ENCODE peak calls at places on chromosomes 7 and 10, in ten cellular contexts. One of them, this sample, is unnamed.

GRCh38 chr7:73885975-73886798 is 25.2 kb downstream of the TMEM270 start:
- DNase-seq in HCT116: no peak
- DNase-seq in GM12892: no peak
- DNase-seq in nucleus accumbens: no peak
- DNase-seq in MV-4-11: peak
- DNase-seq in B cell: no peak
- DNase-seq in AG04450: no peak
- DNase-seq in activated effector memory CD4-positive, alpha-beta T cell treated with anti-CD3 and anti-CD28 coated beads, Interleukin-2, amount 50 U/mL, for 16 hours: no peak
- DNase-seq in stimulated activated CD4-positive, alpha-beta T cell treated with anti-CD3 and anti-CD28 coated beads, Interleukin-4, amount 100 ng/mL, for 4 hours: no peak
- DNase-seq in SK-N-DZ: no peak
- DNase-seq in this sample: no peak

GRCh38 chr10:43340101-43340500 is 31.3 kb upstream of the FXYD4 start:
- DNase-seq in HCT116: no peak
- DNase-seq in MV-4-11: no peak
- DNase-seq in B cell: no peak
- DNase-seq in stimulated activated CD4-positive, alpha-beta T cell treated with anti-CD3 and anti-CD28 coated beads, Interleukin-4, amount 100 ng/mL, for 4 hours: no peak
- DNase-seq in GM12892: no peak
- DNase-seq in SK-N-DZ: no peak
- DNase-seq in activated effector memory CD4-positive, alpha-beta T cell treated with anti-CD3 and anti-CD28 coated beads, Interleukin-2, amount 50 U/mL, for 16 hours: no peak
- DNase-seq in AG04450: no peak
- DNase-seq in nucleus accumbens: no peak
- DNase-seq in this sample: no peak

GRCh38 chr7:44348300-44348699 is 22.9 kb upstream of the CAMK2B start:
- DNase-seq in MV-4-11: peak
- DNase-seq in stimulated activated CD4-positive, alpha-beta T cell treated with anti-CD3 and anti-CD28 coated beads, Interleukin-4, amount 100 ng/mL, for 4 hours: no peak
- DNase-seq in HCT116: peak
- DNase-seq in nucleus accumbens: no peak
- DNase-seq in B cell: no peak
- DNase-seq in GM12892: no peak
- DNase-seq in SK-N-DZ: peak
- DNase-seq in AG04450: peak
- DNase-seq in activated effector memory CD4-positive, alpha-beta T cell treated with anti-CD3 and anti-CD28 coated beads, Interleukin-2, amount 50 U/mL, for 16 hours: no peak
- DNase-seq in this sample: no peak

GRCh38 chr7:115707684-115708341 is 322.8 kb downstream of the TFEC start:
- DNase-seq in activated effector memory CD4-positive, alpha-beta T cell treated with anti-CD3 and anti-CD28 coated beads, Interleukin-2, amount 50 U/mL, for 16 hours: no peak
- DNase-seq in HCT116: no peak
- DNase-seq in AG04450: no peak
- DNase-seq in stimulated activated CD4-positive, alpha-beta T cell treated with anti-CD3 and anti-CD28 coated beads, Interleukin-4, amount 100 ng/mL, for 4 hours: no peak
- DNase-seq in SK-N-DZ: no peak
- DNase-seq in nucleus accumbens: no peak
- DNase-seq in MV-4-11: no peak
- DNase-seq in B cell: no peak
- DNase-seq in GM12892: no peak
- DNase-seq in this sample: no peak

GRCh38 chr10:68434657-68435056 is 27.6 kb upstream of the RUFY2 start:
- DNase-seq in HCT116: no peak
- DNase-seq in AG04450: no peak
- DNase-seq in nucleus accumbens: no peak
- DNase-seq in GM12892: no peak
- DNase-seq in B cell: no peak
- DNase-seq in activated effector memory CD4-positive, alpha-beta T cell treated with anti-CD3 and anti-CD28 coated beads, Interleukin-2, amount 50 U/mL, for 16 hours: no peak
- DNase-seq in SK-N-DZ: no peak
- DNase-seq in MV-4-11: no peak
- DNase-seq in stimulated activated CD4-positive, alpha-beta T cell treated with anti-CD3 and anti-CD28 coated beads, Interleukin-4, amount 100 ng/mL, for 4 hours: no peak
- DNase-seq in this sample: no peak

GRCh38 chr10:99620713-99621453 is 644 bp upstream of the SLC25A28 start:
- DNase-seq in stimulated activated CD4-positive, alpha-beta T cell treated with anti-CD3 and anti-CD28 coated beads, Interleukin-4, amount 100 ng/mL, for 4 hours: peak
- DNase-seq in B cell: peak
- DNase-seq in SK-N-DZ: peak
- DNase-seq in HCT116: peak
- DNase-seq in nucleus accumbens: peak
- DNase-seq in MV-4-11: peak
- DNase-seq in GM12892: peak
- DNase-seq in AG04450: peak
- DNase-seq in activated effector memory CD4-positive, alpha-beta T cell treated with anti-CD3 and anti-CD28 coated beads, Interleukin-2, amount 50 U/mL, for 16 hours: peak
- DNase-seq in this sample: peak

GRCh38 chr10:121669010-121669366 is 70.7 kb upstream of the FGFR2 start:
- DNase-seq in nucleus accumbens: no peak
- DNase-seq in MV-4-11: no peak
- DNase-seq in SK-N-DZ: no peak
- DNase-seq in activated effector memory CD4-positive, alpha-beta T cell treated with anti-CD3 and anti-CD28 coated beads, Interleukin-2, amount 50 U/mL, for 16 hours: no peak
- DNase-seq in stimulated activated CD4-positive, alpha-beta T cell treated with anti-CD3 and anti-CD28 coated beads, Interleukin-4, amount 100 ng/mL, for 4 hours: no peak
- DNase-seq in AG04450: no peak
- DNase-seq in GM12892: no peak
- DNase-seq in HCT116: no peak
- DNase-seq in B cell: no peak
- DNase-seq in this sample: no peak

GRCh38 chr7:6642239-6642839 is 5.2 kb downstream of the ZNF316 start:
- DNase-seq in MV-4-11: no peak
- DNase-seq in SK-N-DZ: no peak
- DNase-seq in AG04450: no peak
- DNase-seq in stimulated activated CD4-positive, alpha-beta T cell treated with anti-CD3 and anti-CD28 coated beads, Interleukin-4, amount 100 ng/mL, for 4 hours: no peak
- DNase-seq in nucleus accumbens: no peak
- DNase-seq in B cell: no peak
- DNase-seq in HCT116: no peak
- DNase-seq in activated effector memory CD4-positive, alpha-beta T cell treated with anti-CD3 and anti-CD28 coated beads, Interleukin-2, amount 50 U/mL, for 16 hours: no peak
- DNase-seq in GM12892: no peak
- DNase-seq in this sample: no peak

GRCh38 chr7:25173184-25173583 is 48.1 kb upstream of the CYCS start:
- DNase-seq in AG04450: no peak
- DNase-seq in B cell: no peak
- DNase-seq in MV-4-11: no peak
- DNase-seq in SK-N-DZ: no peak
- DNase-seq in GM12892: no peak
- DNase-seq in HCT116: no peak
- DNase-seq in stimulated activated CD4-positive, alpha-beta T cell treated with anti-CD3 and anti-CD28 coated beads, Interleukin-4, amount 100 ng/mL, for 4 hours: no peak
- DNase-seq in activated effector memory CD4-positive, alpha-beta T cell treated with anti-CD3 and anti-CD28 coated beads, Interleukin-2, amount 50 U/mL, for 16 hours: no peak
- DNase-seq in nucleus accumbens: no peak
- DNase-seq in this sample: no peak

GRCh38 chr7:151382079-151382885 is 27.6 kb downstream of the WDR86 start:
- DNase-seq in B cell: peak
- DNase-seq in activated effector memory CD4-positive, alpha-beta T cell treated with anti-CD3 and anti-CD28 coated beads, Interleukin-2, amount 50 U/mL, for 16 hours: peak
- DNase-seq in stimulated activated CD4-positive, alpha-beta T cell treated with anti-CD3 and anti-CD28 coated beads, Interleukin-4, amount 100 ng/mL, for 4 hours: no peak
- DNase-seq in AG04450: no peak
- DNase-seq in GM12892: peak
- DNase-seq in SK-N-DZ: no peak
- DNase-seq in HCT116: no peak
- DNase-seq in MV-4-11: no peak
- DNase-seq in nucleus accumbens: no peak
- DNase-seq in this sample: no peak

GRCh38 chr10:120458432-120458831 is 1.4 kb downstream of the PLPP4 start:
- DNase-seq in stimulated activated CD4-positive, alpha-beta T cell treated with anti-CD3 and anti-CD28 coated beads, Interleukin-4, amount 100 ng/mL, for 4 hours: no peak
- DNase-seq in AG04450: no peak
- DNase-seq in nucleus accumbens: no peak
- DNase-seq in GM12892: no peak
- DNase-seq in HCT116: no peak
- DNase-seq in MV-4-11: no peak
- DNase-seq in B cell: no peak
- DNase-seq in SK-N-DZ: no peak
- DNase-seq in activated effector memory CD4-positive, alpha-beta T cell treated with anti-CD3 and anti-CD28 coated beads, Interleukin-2, amount 50 U/mL, for 16 hours: no peak
- DNase-seq in this sample: no peak

GRCh38 chr7:80725181-80725611 is 86.8 kb downstream of the CD36 start:
- DNase-seq in HCT116: no peak
- DNase-seq in B cell: no peak
- DNase-seq in stimulated activated CD4-positive, alpha-beta T cell treated with anti-CD3 and anti-CD28 coated beads, Interleukin-4, amount 100 ng/mL, for 4 hours: no peak
- DNase-seq in GM12892: no peak
- DNase-seq in activated effector memory CD4-positive, alpha-beta T cell treated with anti-CD3 and anti-CD28 coated beads, Interleukin-2, amount 50 U/mL, for 16 hours: no peak
- DNase-seq in AG04450: no peak
- DNase-seq in SK-N-DZ: no peak
- DNase-seq in MV-4-11: peak
- DNase-seq in nucleus accumbens: no peak
- DNase-seq in this sample: no peak

GRCh38 chr10:82966130-82966529 is 1091.1 kb downstream of the NRG3 start:
- DNase-seq in AG04450: no peak
- DNase-seq in activated effector memory CD4-positive, alpha-beta T cell treated with anti-CD3 and anti-CD28 coated beads, Interleukin-2, amount 50 U/mL, for 16 hours: no peak
- DNase-seq in MV-4-11: no peak
- DNase-seq in stimulated activated CD4-positive, alpha-beta T cell treated with anti-CD3 and anti-CD28 coated beads, Interleukin-4, amount 100 ng/mL, for 4 hours: no peak
- DNase-seq in SK-N-DZ: no peak
- DNase-seq in nucleus accumbens: no peak
- DNase-seq in B cell: no peak
- DNase-seq in GM12892: no peak
- DNase-seq in HCT116: no peak
- DNase-seq in this sample: no peak

GRCh38 chr7:73560035-73560835 is 2.7 kb upstream of the BCL7B start:
- DNase-seq in SK-N-DZ: no peak
- DNase-seq in activated effector memory CD4-positive, alpha-beta T cell treated with anti-CD3 and anti-CD28 coated beads, Interleukin-2, amount 50 U/mL, for 16 hours: no peak
- DNase-seq in GM12892: no peak
- DNase-seq in HCT116: no peak
- DNase-seq in MV-4-11: peak
- DNase-seq in B cell: no peak
- DNase-seq in AG04450: peak
- DNase-seq in stimulated activated CD4-positive, alpha-beta T cell treated with anti-CD3 and anti-CD28 coated beads, Interleukin-4, amount 100 ng/mL, for 4 hours: no peak
- DNase-seq in nucleus accumbens: no peak
- DNase-seq in this sample: no peak

GRCh38 chr10:43128331-43128730 is 9.9 kb upstream of the CSGALNACT2 start:
- DNase-seq in stimulated activated CD4-positive, alpha-beta T cell treated with anti-CD3 and anti-CD28 coated beads, Interleukin-4, amount 100 ng/mL, for 4 hours: no peak
- DNase-seq in HCT116: no peak
- DNase-seq in SK-N-DZ: no peak
- DNase-seq in activated effector memory CD4-positive, alpha-beta T cell treated with anti-CD3 and anti-CD28 coated beads, Interleukin-2, amount 50 U/mL, for 16 hours: no peak
- DNase-seq in B cell: no peak
- DNase-seq in MV-4-11: no peak
- DNase-seq in AG04450: no peak
- DNase-seq in nucleus accumbens: no peak
- DNase-seq in GM12892: no peak
- DNase-seq in this sample: no peak

GRCh38 chr10:110777661-110778060 is 94.1 kb upstream of the PDCD4 start:
- DNase-seq in GM12892: no peak
- DNase-seq in nucleus accumbens: no peak
- DNase-seq in HCT116: no peak
- DNase-seq in MV-4-11: no peak
- DNase-seq in stimulated activated CD4-positive, alpha-beta T cell treated with anti-CD3 and anti-CD28 coated beads, Interleukin-4, amount 100 ng/mL, for 4 hours: no peak
- DNase-seq in activated effector memory CD4-positive, alpha-beta T cell treated with anti-CD3 and anti-CD28 coated beads, Interleukin-2, amount 50 U/mL, for 16 hours: no peak
- DNase-seq in AG04450: no peak
- DNase-seq in B cell: no peak
- DNase-seq in SK-N-DZ: no peak
- DNase-seq in this sample: no peak

GRCh38 chr7:68041559-68041958 is 1044.9 kb downstream of the TYW1 start:
- DNase-seq in activated effector memory CD4-positive, alpha-beta T cell treated with anti-CD3 and anti-CD28 coated beads, Interleukin-2, amount 50 U/mL, for 16 hours: no peak
- DNase-seq in B cell: no peak
- DNase-seq in SK-N-DZ: no peak
- DNase-seq in nucleus accumbens: no peak
- DNase-seq in AG04450: no peak
- DNase-seq in MV-4-11: no peak
- DNase-seq in GM12892: no peak
- DNase-seq in stimulated activated CD4-positive, alpha-beta T cell treated with anti-CD3 and anti-CD28 coated beads, Interleukin-4, amount 100 ng/mL, for 4 hours: no peak
- DNase-seq in HCT116: no peak
- DNase-seq in this sample: no peak

GRCh38 chr10:14093735-14094484 is 236.8 kb downstream of the FRMD4A start:
- DNase-seq in GM12892: no peak
- DNase-seq in MV-4-11: no peak
- DNase-seq in AG04450: peak
- DNase-seq in HCT116: no peak
- DNase-seq in SK-N-DZ: peak
- DNase-seq in activated effector memory CD4-positive, alpha-beta T cell treated with anti-CD3 and anti-CD28 coated beads, Interleukin-2, amount 50 U/mL, for 16 hours: no peak
- DNase-seq in B cell: no peak
- DNase-seq in stimulated activated CD4-positive, alpha-beta T cell treated with anti-CD3 and anti-CD28 coated beads, Interleukin-4, amount 100 ng/mL, for 4 hours: no peak
- DNase-seq in nucleus accumbens: no peak
- DNase-seq in this sample: no peak

GRCh38 chr7:94396606-94397005 is 1.9 kb downstream of the COL1A2 start:
- DNase-seq in activated effector memory CD4-positive, alpha-beta T cell treated with anti-CD3 and anti-CD28 coated beads, Interleukin-2, amount 50 U/mL, for 16 hours: no peak
- DNase-seq in stimulated activated CD4-positive, alpha-beta T cell treated with anti-CD3 and anti-CD28 coated beads, Interleukin-4, amount 100 ng/mL, for 4 hours: no peak
- DNase-seq in nucleus accumbens: no peak
- DNase-seq in AG04450: no peak
- DNase-seq in GM12892: no peak
- DNase-seq in B cell: no peak
- DNase-seq in MV-4-11: no peak
- DNase-seq in HCT116: no peak
- DNase-seq in SK-N-DZ: no peak
- DNase-seq in this sample: no peak

GRCh38 chr10:71711052-71711623 is 8.4 kb downstream of the C10orf105 start:
- DNase-seq in stimulated activated CD4-positive, alpha-beta T cell treated with anti-CD3 and anti-CD28 coated beads, Interleukin-4, amount 100 ng/mL, for 4 hours: no peak
- DNase-seq in B cell: no peak
- DNase-seq in SK-N-DZ: no peak
- DNase-seq in HCT116: no peak
- DNase-seq in GM12892: no peak
- DNase-seq in nucleus accumbens: no peak
- DNase-seq in MV-4-11: no peak
- DNase-seq in AG04450: no peak
- DNase-seq in activated effector memory CD4-positive, alpha-beta T cell treated with anti-CD3 and anti-CD28 coated beads, Interleukin-2, amount 50 U/mL, for 16 hours: no peak
- DNase-seq in this sample: no peak

GRCh38 chr7:105581066-105581811 is at the start of gene EFCAB10:
- DNase-seq in AG04450: no peak
- DNase-seq in MV-4-11: no peak
- DNase-seq in activated effector memory CD4-positive, alpha-beta T cell treated with anti-CD3 and anti-CD28 coated beads, Interleukin-2, amount 50 U/mL, for 16 hours: peak
- DNase-seq in HCT116: peak
- DNase-seq in nucleus accumbens: peak
- DNase-seq in stimulated activated CD4-positive, alpha-beta T cell treated with anti-CD3 and anti-CD28 coated beads, Interleukin-4, amount 100 ng/mL, for 4 hours: peak
- DNase-seq in GM12892: peak
- DNase-seq in B cell: peak
- DNase-seq in SK-N-DZ: peak
- DNase-seq in this sample: no peak

This sample was measured in stimulated activated CD8-positive, alpha-beta memory T cell treated with anti-CD3 and anti-CD28 coated beads, Interleukin-15, amount 100 ng/mL, for 4 hours.